ENCODE peak calls at places on chromosomes 6 and 20, in seven cellular contexts. V is endodermal cell; F is PC-3; C is LoVo; H is activated T-helper 1 cell treated with anti-CD3 and anti-CD28 coated beads, Interleukin-12 subunit alpha, Interleukin-12 subunit beta, Interleukin-2, Interleukin-4 antibody, amounts not matched to agents 30 ng/mL and 10 ng/mL and 1 ng/mL, durations not matched to agents 14 hours and 24 hours and 36 hours; P is stimulated activated CD4-positive, alpha-beta T cell treated with anti-CD3 and anti-CD28 coated beads, Interleukin-12 subunit alpha, Interleukin-12 subunit beta, amount 100 ng/mL, for 24 hours; J is GM13976. G is an unnamed sample.
A peak's percentile ranks its signal among the peaks of the same experiment; 100 is the strongest.

GRCh38 chr20:30811896-30812671 is 445.4 kb upstream of the DEFB115 start:
- DNase-seq in V (peak; percentile 71), F (peak; percentile 16), C (no peak), H (no peak), P (no peak), J (peak; percentile 50), G (peak; percentile 62)

GRCh38 chr6:136761227-136761922 is 30.9 kb downstream of the MAP3K5 start:
- DNase-seq in V (no peak), F (no peak), C (no peak), H (no peak), P (no peak), J (no peak), G (no peak)

GRCh38 chr20:8790442-8791074 is 278.3 kb upstream of the PLCB4 start:
- DNase-seq in V (peak; percentile 65), F (peak; percentile 81), C (peak; percentile 52), H (no peak), P (no peak), J (peak; percentile 20), G (peak; percentile 49)

GRCh38 chr6:13014551-13015378 is 298.2 kb downstream of the PHACTR1 start:
- DNase-seq in V (peak; percentile 88), F (no peak), C (no peak), H (no peak), P (no peak), J (no peak), G (no peak)

GRCh38 chr6:27575594-27576361 is 102.9 kb upstream of the ZNF184 start:
- DNase-seq in V (no peak), F (peak; percentile 79), C (no peak), H (no peak), P (no peak), J (no peak), G (peak; percentile 88)

GRCh38 chr6:43887340-43887858 is 117.4 kb downstream of the VEGFA start:
- DNase-seq in V (no peak), F (no peak), C (peak; percentile 43), H (no peak), P (no peak), J (no peak), G (peak; percentile 17)

GRCh38 chr6:141483561-141484061 is 649.1 kb upstream of the GJE1 start:
- DNase-seq in V (no peak), F (peak; percentile 80), C (peak; percentile 8), H (peak; percentile 51), P (peak; percentile 3), J (peak; percentile 40), G (peak; percentile 90)

GRCh38 chr6:30689985-30690384 is 799 bp downstream of the NRM start:
- DNase-seq in V (no peak), F (no peak), C (no peak), H (no peak), P (no peak), J (no peak), G (no peak)